ENCODE peak calls at places on chromosomes 1 and 21, in four cellular contexts. A is HepG2, Z is H1, J is K562. W is an unnamed sample.

GRCh38 chr1:8169364-8170058 is 143.4 kb upstream of the ERRFI1 start:
- DNase-seq in J (no peak), A (peak), Z (no peak), W (peak)

GRCh38 chr1:6350416-6351088 is 43.0 kb downstream of the ACOT7 start:
- DNase-seq in Z (no peak), J (no peak), A (no peak), W (no peak)

GRCh38 chr21:15850645-15851044 is 120.9 kb downstream of the USP25 start:
- DNase-seq in A (peak), J (no peak), Z (no peak), W (no peak)

GRCh38 chr1:226404063-226404903 is 3.6 kb downstream of the PARP1 start:
- DNase-seq in J (no peak), Z (no peak), A (peak), W (no peak)

GRCh38 chr1:62904537-62904936 is 120.6 kb downstream of the ATG4C start:
- DNase-seq in Z (no peak), J (no peak), A (no peak), W (no peak)

GRCh38 chr1:34101151-34101550 is 63.9 kb downstream of the CSMD2 start:
- DNase-seq in A (no peak), Z (no peak), J (no peak), W (no peak)

GRCh38 chr1:90973897-90974798 is 47.7 kb downstream of the ZNF644 start:
- DNase-seq in J (no peak), A (no peak), Z (no peak), W (no peak)

GRCh38 chr1:86753700-86754099 is 49.3 kb downstream of the SH3GLB1 start:
- DNase-seq in A (peak), Z (no peak), J (no peak), W (no peak)

GRCh38 chr1:225137981-225138380 is 208.5 kb downstream of the DNAH14 start:
- DNase-seq in Z (no peak), A (no peak), J (no peak), W (no peak)

GRCh38 chr1:209086486-209087192 is 496.9 kb upstream of the CAMK1G start:
- DNase-seq in Z (no peak), J (no peak), A (no peak), W (peak)

GRCh38 chr1:177907000-177907399 is 62.9 kb downstream of the SEC16B start:
- DNase-seq in Z (no peak), J (no peak), A (no peak), W (no peak)

GRCh38 chr21:28832013-28832714 is 160.5 kb downstream of the LTN1 start:
- DNase-seq in J (no peak), Z (no peak), A (peak), W (no peak)

GRCh38 chr1:235873045-235873444 is 6.3 kb upstream of the LYST start:
- DNase-seq in A (no peak), Z (no peak), J (no peak), W (no peak)

GRCh38 chr1:22385537-22385936 is 66.1 kb upstream of the ZBTB40 start:
- DNase-seq in J (no peak), Z (no peak), A (no peak), W (no peak)

GRCh38 chr1:41312991-41313645 is 48.1 kb upstream of the FOXO6 start:
- DNase-seq in A (no peak), J (no peak), Z (no peak), W (no peak)

GRCh38 chr1:3272321-3273045 is 182.0 kb upstream of the ARHGEF16 start:
- DNase-seq in A (no peak), J (no peak), Z (no peak), W (no peak)

GRCh38 chr1:67645495-67646144 is 39.4 kb upstream of the GADD45A start:
- DNase-seq in Z (no peak), A (peak), J (no peak), W (no peak)

GRCh38 chr1:45065083-45065482 is 53.0 kb downstream of the UROD start:
- DNase-seq in A (peak), Z (no peak), J (no peak), W (no peak)

GRCh38 chr1:179779645-179780272 is 36.7 kb downstream of the FAM163A start:
- DNase-seq in A (no peak), J (no peak), Z (no peak), W (no peak)

GRCh38 chr1:7580923-7581753 is 190.0 kb upstream of the VAMP3 start:
- DNase-seq in Z (no peak), J (no peak), A (no peak), W (no peak)

GRCh38 chr1:193569696-193570269 is 383.4 kb upstream of the B3GALT2 start:
- DNase-seq in A (no peak), J (no peak), Z (no peak), W (no peak)

GRCh38 chr1:60227581-60228252 is 154.1 kb upstream of the C1orf87 start:
- DNase-seq in A (no peak), Z (no peak), J (no peak), W (no peak)

GRCh38 chr1:172360511-172360910 is 60.0 kb upstream of the C1orf105 start:
- DNase-seq in A (peak), Z (no peak), J (no peak), W (no peak)

GRCh38 chr1:40381268-40382109 is 8.0 kb downstream of the SMAP2 start:
- DNase-seq in A (no peak), Z (no peak), J (no peak), W (no peak)

GRCh38 chr1:55049914-55050278 is 10.5 kb downstream of the PCSK9 start:
- DNase-seq in A (no peak), J (no peak), Z (no peak), W (no peak)

GRCh38 chr1:178599087-178599486 is 86.2 kb downstream of the TEX35 start:
- DNase-seq in A (no peak), Z (no peak), J (no peak), W (no peak)

GRCh38 chr1:54664364-54664763 is 22.8 kb downstream of the MROH7 start:
- DNase-seq in Z (no peak), J (no peak), A (no peak), W (no peak)

GRCh38 chr1:15684468-15685283 is 556 bp downstream of the PLEKHM2 start:
- DNase-seq in A (no peak), J (peak), Z (peak), W (no peak)

GRCh38 chr1:227170361-227171166 is 147.7 kb downstream of the CDC42BPA start:
- DNase-seq in A (no peak), J (peak), Z (no peak), W (no peak)

GRCh38 chr1:54355931-54356679 is 50.1 kb downstream of the SSBP3 start:
- DNase-seq in A (peak), J (no peak), Z (no peak), W (no peak)

GRCh38 chr1:214719207-214719606 is 116.2 kb downstream of the CENPF start:
- DNase-seq in Z (no peak), A (no peak), J (no peak), W (no peak)

GRCh38 chr1:150061632-150062101 is 5.9 kb upstream of the VPS45 start:
- DNase-seq in Z (no peak), A (no peak), J (no peak), W (no peak)

DNA sequence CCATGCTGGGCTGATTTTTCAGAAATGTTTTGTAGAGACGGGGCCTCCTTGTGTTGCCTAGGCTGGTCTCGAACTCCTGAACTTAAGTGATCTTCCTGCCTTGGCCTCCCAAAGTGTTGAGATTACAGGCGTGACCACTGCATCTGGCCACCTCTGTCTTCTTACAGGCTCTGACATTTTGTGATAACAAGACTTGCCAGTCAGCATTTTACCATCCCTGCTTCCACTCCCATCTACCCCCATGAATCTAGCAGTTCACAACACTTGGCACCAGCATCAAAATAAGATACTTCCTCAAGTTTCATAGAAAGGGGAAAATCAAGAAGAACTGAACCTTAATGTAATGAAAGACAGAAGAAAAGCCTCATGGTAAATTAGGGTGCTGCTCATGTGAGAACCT is 32.4 kb downstream of the SLC35F3 start:
- DNase-seq in J (no peak), Z (no peak), A (no peak), W (no peak)
- TF ChIP-seq BRCA1 in J (no peak), Z (no peak), A (no peak), W (no peak)

GRCh38 chr1:203054184-203054583 is 27.9 kb downstream of the PPFIA4 start:
- DNase-seq in Z (no peak), A (no peak), J (no peak), W (no peak)
- TF ChIP-seq JUND in Z (no peak), A (no peak), J (no peak), W (no peak)

GRCh38 chr1:26285366-26286063 is 5.6 kb downstream of the SH3BGRL3 start:
- DNase-seq in Z (peak), J (peak), A (peak), W (no peak)

GRCh38 chr1:26286064-26286416 is 6.2 kb downstream of the SH3BGRL3 start:
- DNase-seq in J (no peak), A (no peak), Z (no peak), W (no peak)

GRCh38 chr1:26288311-26288941 is 8.5 kb downstream of the SH3BGRL3 start:
- DNase-seq in Z (no peak), A (no peak), J (peak), W (no peak)

GRCh38 chr1:26289158-26290059 is 9.5 kb downstream of the SH3BGRL3 start:
- DNase-seq in A (no peak), J (no peak), Z (no peak), W (no peak)

DNA sequence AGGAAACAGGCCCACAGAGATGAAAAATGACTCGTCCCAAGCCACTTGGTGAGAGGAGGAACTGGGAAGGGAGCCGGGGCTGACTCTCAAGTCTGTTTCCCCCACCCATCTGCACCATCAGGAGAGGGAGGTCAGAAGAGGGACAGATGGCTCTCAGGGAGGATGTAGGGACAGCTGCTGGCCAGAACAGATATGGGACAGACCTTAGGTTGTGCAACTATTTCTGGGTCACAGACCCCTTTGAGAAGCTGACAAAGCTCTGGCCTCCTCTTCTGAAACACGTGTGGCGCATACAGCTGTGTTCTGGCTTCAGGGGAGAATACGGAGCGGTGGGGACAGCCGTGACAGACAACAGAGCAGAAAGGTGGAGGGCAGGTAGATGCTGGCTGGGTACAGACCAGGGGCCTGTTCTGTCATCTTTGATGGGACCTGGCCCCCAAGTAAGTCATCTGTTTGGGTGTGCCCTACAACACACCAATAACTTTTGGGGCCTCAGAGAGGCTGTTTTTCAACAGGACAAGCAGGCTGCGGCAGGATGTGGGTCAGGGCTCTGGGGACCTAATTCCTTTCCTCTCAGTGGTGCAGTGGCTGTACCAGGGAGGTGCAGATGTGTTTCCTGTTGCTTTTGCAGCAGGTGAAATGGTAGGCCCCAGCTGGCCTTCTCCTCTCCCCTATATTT is 7.3 kb downstream of the SH3BGRL3 start:
- DNase-seq in A (no peak), J (peak), Z (no peak), W (no peak)
- TF ChIP-seq BRCA1 in A (no peak), J (no peak), Z (no peak), W (no peak)

GRCh38 chr1:70720133-70720920 is 309.3 kb downstream of the CTH start:
- DNase-seq in Z (no peak), J (no peak), A (no peak), W (no peak)
- TF ChIP-seq JUND in Z (no peak), J (no peak), A (no peak), W (no peak)

GRCh38 chr1:170691258-170691657 is 27.3 kb downstream of the PRRX1 start:
- DNase-seq in J (no peak), Z (no peak), A (no peak), W (no peak)
- TF ChIP-seq BRCA1 in J (no peak), Z (no peak), A (no peak), W (no peak)